ENCODE peak calls at places on chromosomes 5 and 9, in nine cellular contexts. Y is Caco-2; C is activated CD8-positive, alpha-beta memory T cell treated with anti-CD3 and anti-CD28 coated beads, Interleukin-2, amount 10 ng/mL, durations not matched to agents 7 days and 5 days; O is OCI-LY7; K is GM12865; V is coronary artery; M is DMS53; R is lower leg skin; D is AG10803. F is an unnamed sample.

GRCh38 chr5:96207420-96207819 is 225.6 kb downstream of the PCSK1 start:
- DNase-seq in Y (no peak), C (no peak), O (no peak), K (no peak), V (no peak), M (peak), R (no peak), D (peak), F (no peak)

GRCh38 chr5:73319036-73319435 is 129.5 kb downstream of the FOXD1 start:
- DNase-seq in Y (no peak), C (no peak), O (no peak), K (no peak), V (no peak), M (no peak), R (no peak), D (no peak), F (no peak)

GRCh38 chr9:23587903-23588302 is 238.1 kb downstream of the ELAVL2 start:
- DNase-seq in Y (peak), C (no peak), O (no peak), K (no peak), V (no peak), M (peak), R (no peak), D (no peak), F (no peak)

GRCh38 chr5:126877011-126877410 is 100.1 kb downstream of the LMNB1 start:
- DNase-seq in Y (no peak), C (no peak), O (no peak), K (no peak), V (no peak), M (no peak), R (no peak), D (no peak), F (no peak)

GRCh38 chr9:27945386-27945785 is 372.1 kb upstream of the C9orf72 start:
- DNase-seq in Y (no peak), C (no peak), O (no peak), K (no peak), V (no peak), M (no peak), R (no peak), D (peak), F (no peak)

GRCh38 chr9:38526571-38526970 is 93.8 kb downstream of the ANKRD18A start:
- DNase-seq in Y (no peak), C (no peak), O (no peak), K (no peak), V (no peak), M (no peak), R (no peak), D (no peak), F (no peak)

GRCh38 chr5:169534311-169534880 is 49.2 kb upstream of the SPDL1 start:
- DNase-seq in Y (no peak), C (no peak), O (no peak), K (no peak), V (no peak), M (no peak), R (no peak), D (peak), F (no peak)

GRCh38 chr5:181173420-181174342 is 26.3 kb downstream of the OR2V2 start:
- DNase-seq in Y (peak), C (peak), O (peak), K (peak), V (no peak), M (no peak), R (no peak), D (peak), F (peak)

GRCh38 chr9:107760469-107761242 is 271.1 kb upstream of the KLF4 start:
- DNase-seq in Y (no peak), C (no peak), O (no peak), K (no peak), V (no peak), M (no peak), R (peak), D (no peak), F (no peak)

GRCh38 chr5:98770158-98770910 is 3.1 kb upstream of the RGMB start:
- DNase-seq in Y (peak), C (no peak), O (no peak), K (peak), V (peak), M (peak), R (peak), D (peak), F (peak)

GRCh38 chr9:131875828-131876485 is 136.1 kb upstream of the RAPGEF1 start:
- DNase-seq in Y (no peak), C (peak), O (no peak), K (no peak), V (no peak), M (no peak), R (no peak), D (peak), F (no peak)

GRCh38 chr9:136050266-136050705 is 44.8 kb downstream of the NACC2 start:
- DNase-seq in Y (no peak), C (no peak), O (no peak), K (no peak), V (no peak), M (no peak), R (no peak), D (no peak), F (no peak)

GRCh38 chr5:68330564-68330963 is 115.0 kb downstream of the PIK3R1 start:
- DNase-seq in Y (no peak), C (no peak), O (no peak), K (no peak), V (no peak), M (no peak), R (no peak), D (peak), F (no peak)

GRCh38 chr9:127087836-127088235 is 34.6 kb downstream of the ANGPTL2 start:
- DNase-seq in Y (no peak), C (no peak), O (no peak), K (no peak), V (peak), M (no peak), R (no peak), D (no peak), F (no peak)

GRCh38 chr9:22446950-22447606 is 454 bp downstream of the DMRTA1 start:
- DNase-seq in Y (peak), C (no peak), O (no peak), K (peak), V (peak), M (peak), R (no peak), D (peak), F (peak)

GRCh38 chr9:131523451-131524435 is 7.3 kb downstream of the UCK1 start:
- DNase-seq in Y (no peak), C (no peak), O (no peak), K (no peak), V (no peak), M (no peak), R (no peak), D (no peak), F (no peak)

GRCh38 chr5:98569288-98569687 is 204.2 kb upstream of the RGMB start:
- DNase-seq in Y (no peak), C (no peak), O (no peak), K (no peak), V (no peak), M (peak), R (no peak), D (no peak), F (no peak)

GRCh38 chr9:88319936-88320747 is 68.1 kb upstream of the SPIN1 start:
- DNase-seq in Y (no peak), C (no peak), O (no peak), K (no peak), V (no peak), M (no peak), R (no peak), D (peak), F (no peak)

GRCh38 chr5:95812100-95812472 is 10.4 kb downstream of the GLRX start:
- DNase-seq in Y (no peak), C (no peak), O (no peak), K (no peak), V (no peak), M (no peak), R (no peak), D (no peak), F (no peak)

GRCh38 chr5:88452820-88453219 is 184.2 kb upstream of the TMEM161B start:
- DNase-seq in Y (no peak), C (no peak), O (no peak), K (no peak), V (no peak), M (peak), R (no peak), D (no peak), F (no peak)

GRCh38 chr9:127444921-127445850 is 6.0 kb downstream of the RPL12 start:
- DNase-seq in Y (no peak), C (no peak), O (peak), K (peak), V (no peak), M (peak), R (no peak), D (peak), F (no peak)

GRCh38 chr5:108101816-108102215 is 280.1 kb downstream of the FBXL17 start:
- DNase-seq in Y (no peak), C (no peak), O (no peak), K (no peak), V (no peak), M (no peak), R (no peak), D (no peak), F (no peak)

GRCh38 chr5:153670081-153670480 is 179.6 kb downstream of the GRIA1 start:
- DNase-seq in Y (no peak), C (no peak), O (no peak), K (no peak), V (no peak), M (peak), R (no peak), D (no peak), F (no peak)

GRCh38 chr5:2764581-2764980 is 13.1 kb upstream of the IRX2 start:
- DNase-seq in Y (no peak), C (no peak), O (no peak), K (no peak), V (no peak), M (no peak), R (no peak), D (no peak), F (no peak)

GRCh38 chr5:115262066-115262404 is 642 bp downstream of the PGGT1B start:
- DNase-seq in Y (peak), C (no peak), O (no peak), K (peak), V (no peak), M (no peak), R (no peak), D (peak), F (peak)

GRCh38 chr9:98860871-98861293 is 53.4 kb downstream of the GALNT12 start:
- DNase-seq in Y (peak), C (no peak), O (no peak), K (peak), V (peak), M (peak), R (peak), D (peak), F (no peak)

GRCh38 chr9:98037362-98037761 is 19.2 kb upstream of the NANS start:
- DNase-seq in Y (no peak), C (no peak), O (no peak), K (no peak), V (no peak), M (no peak), R (no peak), D (no peak), F (no peak)

GRCh38 chr9:114824130-114824529 is 18.3 kb upstream of the TNFSF15 start:
- DNase-seq in Y (no peak), C (no peak), O (no peak), K (no peak), V (no peak), M (no peak), R (no peak), D (peak), F (no peak)

GRCh38 chr5:90534922-90535321 is 5.5 kb upstream of the LYSMD3 start:
- DNase-seq in Y (no peak), C (no peak), O (no peak), K (no peak), V (no peak), M (peak), R (no peak), D (no peak), F (no peak)

GRCh38 chr9:123960366-123960765 is 30.4 kb upstream of the DENND1A start:
- DNase-seq in Y (no peak), C (no peak), O (peak), K (peak), V (no peak), M (peak), R (no peak), D (no peak), F (no peak)

GRCh38 chr5:1804001-1804690 is 2.9 kb downstream of the NDUFS6 start:
- DNase-seq in Y (no peak), C (no peak), O (no peak), K (no peak), V (no peak), M (no peak), R (no peak), D (no peak), F (no peak)

GRCh38 chr5:98941131-98941883 is 12.5 kb upstream of the CHD1 start:
- DNase-seq in Y (no peak), C (no peak), O (no peak), K (no peak), V (no peak), M (no peak), R (no peak), D (no peak), F (no peak)

GRCh38 chr5:81391-82021 is 10.5 kb upstream of the PLEKHG4B start:
- DNase-seq in Y (no peak), C (no peak), O (no peak), K (no peak), V (no peak), M (peak), R (no peak), D (no peak), F (peak)

GRCh38 chr5:55923177-55923872 is 71.4 kb downstream of the IL6ST start:
- DNase-seq in Y (no peak), C (peak), O (no peak), K (peak), V (peak), M (peak), R (no peak), D (no peak), F (no peak)

GRCh38 chr9:2597483-2597882 is 24.1 kb upstream of the VLDLR start:
- DNase-seq in Y (no peak), C (no peak), O (no peak), K (no peak), V (no peak), M (peak), R (no peak), D (peak), F (no peak)

GRCh38 chr5:42555010-42555409 is 131.8 kb downstream of the GHR start:
- DNase-seq in Y (no peak), C (no peak), O (no peak), K (no peak), V (no peak), M (peak), R (no peak), D (no peak), F (no peak)

GRCh38 chr5:65907138-65907537 is 19.2 kb upstream of the ERBIN start:
- DNase-seq in Y (no peak), C (no peak), O (no peak), K (no peak), V (no peak), M (peak), R (no peak), D (peak), F (no peak)

GRCh38 chr5:3534997-3535396 is 60.6 kb upstream of the IRX1 start:
- DNase-seq in Y (no peak), C (no peak), O (no peak), K (no peak), V (no peak), M (no peak), R (no peak), D (no peak), F (no peak)

GRCh38 chr5:23269981-23270380 is 237.4 kb upstream of the PRDM9 start:
- DNase-seq in Y (no peak), C (no peak), O (no peak), K (no peak), V (no peak), M (peak), R (no peak), D (no peak), F (no peak)